ENCODE peak calls at places on chromosomes 2 and 18, in seven cellular contexts. B is AG10803, X is epithelial cell of esophagus, K is GDM1, E is psoas muscle, N is HTR-8/SVneo, V is ELF-1. R is an unnamed sample.

GRCh38 chr2:165573534-165574461 is 104.3 kb downstream of the CSRNP3 start:
- DNase-seq in K (no peak), X (peak; percentile 38), E (no peak), N (peak; percentile 2), B (no peak), V (peak; percentile 89), R (peak; percentile 77)

GRCh38 chr18:21179590-21180220 is 62.3 kb upstream of the GREB1L start:
- DNase-seq in V (peak; percentile 58), K (peak; percentile 23), E (no peak), B (peak; percentile 68), N (peak; percentile 66), X (peak; percentile 62), R (peak; percentile 57)

GRCh38 chr2:240557808-240558207 is at the start of gene ANKMY1:
- DNase-seq in E (peak; percentile 86), K (no peak), V (peak; percentile 85), B (peak; percentile 69), N (no peak), X (peak; percentile 88), R (no peak)

GRCh38 chr18:51537487-51537886 is 340.0 kb upstream of the MEX3C start:
- DNase-seq in E (no peak), V (peak; percentile 41), B (no peak), X (peak; percentile 82), N (no peak), K (no peak), R (peak; percentile 8)

GRCh38 chr2:217555075-217555876 is 447.5 kb downstream of the TNS1 start:
- DNase-seq in V (peak; percentile 53), B (peak; percentile 58), X (no peak), E (no peak), N (peak; percentile 24), K (no peak), R (no peak)

GRCh38 chr2:116094196-116094595 is 1651.8 kb downstream of the DPP10 start:
- DNase-seq in V (peak; percentile 27), X (no peak), E (no peak), K (no peak), N (no peak), B (no peak), R (no peak)

GRCh38 chr2:239222346-239223028 is 178.3 kb downstream of the HDAC4 start:
- DNase-seq in E (no peak), V (no peak), B (peak; percentile 86), K (no peak), N (no peak), X (no peak), R (no peak)

GRCh38 chr2:68714866-68715265 is 19.7 kb upstream of the ARHGAP25 start:
- DNase-seq in K (peak; percentile 97), E (peak; percentile 65), N (no peak), B (no peak), X (peak; percentile 41), V (no peak), R (no peak)

R was measured in NCI-H1436.